ENCODE peak calls at places on chromosomes 1 and 21, in eight cellular contexts. One of them, this sample, is unnamed.

GRCh38 chr21:15894596-15894995 is 164.8 kb downstream of the USP25 start:
- DNase-seq in esophagus muscularis mucosa: no peak
- DNase-seq in heart left ventricle: no peak
- DNase-seq in psoas muscle: no peak
- DNase-seq in hepatocyte: no peak
- DNase-seq in CD8-positive, alpha-beta T cell: no peak
- DNase-seq in WERI-Rb-1: no peak
- DNase-seq in dorsolateral prefrontal cortex: no peak
- DNase-seq in this sample: no peak

GRCh38 chr1:30877205-30877912 is 31.2 kb downstream of the SDC3 start:
- DNase-seq in esophagus muscularis mucosa: no peak
- DNase-seq in heart left ventricle: peak; percentile 80
- DNase-seq in psoas muscle: peak; percentile 79
- DNase-seq in hepatocyte: peak; percentile 34
- DNase-seq in CD8-positive, alpha-beta T cell: no peak
- DNase-seq in WERI-Rb-1: no peak
- DNase-seq in dorsolateral prefrontal cortex: peak; percentile 62
- DNase-seq in this sample: no peak

GRCh38 chr1:228305721-228306152 is 97.9 kb downstream of the OBSCN start:
- DNase-seq in esophagus muscularis mucosa: no peak
- DNase-seq in heart left ventricle: peak; percentile 31
- DNase-seq in psoas muscle: no peak
- DNase-seq in hepatocyte: no peak
- DNase-seq in CD8-positive, alpha-beta T cell: no peak
- DNase-seq in WERI-Rb-1: no peak
- DNase-seq in dorsolateral prefrontal cortex: no peak
- DNase-seq in this sample: peak; percentile 43

GRCh38 chr1:73722055-73722454 is 475.9 kb downstream of the LRRIQ3 start:
- DNase-seq in esophagus muscularis mucosa: no peak
- DNase-seq in heart left ventricle: no peak
- DNase-seq in psoas muscle: no peak
- DNase-seq in hepatocyte: no peak
- DNase-seq in CD8-positive, alpha-beta T cell: no peak
- DNase-seq in WERI-Rb-1: no peak
- DNase-seq in dorsolateral prefrontal cortex: no peak
- DNase-seq in this sample: no peak

GRCh38 chr1:100164702-100165101 is 13.4 kb downstream of the LRRC39 start:
- DNase-seq in esophagus muscularis mucosa: no peak
- DNase-seq in heart left ventricle: no peak
- DNase-seq in psoas muscle: no peak
- DNase-seq in hepatocyte: no peak
- DNase-seq in CD8-positive, alpha-beta T cell: no peak
- DNase-seq in WERI-Rb-1: no peak
- DNase-seq in dorsolateral prefrontal cortex: no peak
- DNase-seq in this sample: no peak

GRCh38 chr1:175072131-175072941 is 4.7 kb downstream of the TNN start:
- DNase-seq in esophagus muscularis mucosa: peak; percentile 92
- DNase-seq in heart left ventricle: no peak
- DNase-seq in psoas muscle: peak; percentile 37
- DNase-seq in hepatocyte: peak; percentile 73
- DNase-seq in CD8-positive, alpha-beta T cell: no peak
- DNase-seq in WERI-Rb-1: no peak
- DNase-seq in dorsolateral prefrontal cortex: peak; percentile 78
- DNase-seq in this sample: no peak

GRCh38 chr1:81174811-81175476 is 625.8 kb upstream of the ADGRL2 start:
- DNase-seq in esophagus muscularis mucosa: no peak
- DNase-seq in heart left ventricle: no peak
- DNase-seq in psoas muscle: no peak
- DNase-seq in hepatocyte: peak; percentile 17
- DNase-seq in CD8-positive, alpha-beta T cell: no peak
- DNase-seq in WERI-Rb-1: no peak
- DNase-seq in dorsolateral prefrontal cortex: no peak
- DNase-seq in this sample: no peak

GRCh38 chr1:181101581-181102226 is 13.2 kb downstream of the IER5 start:
- DNase-seq in esophagus muscularis mucosa: no peak
- DNase-seq in heart left ventricle: no peak
- DNase-seq in psoas muscle: no peak
- DNase-seq in hepatocyte: no peak
- DNase-seq in CD8-positive, alpha-beta T cell: no peak
- DNase-seq in WERI-Rb-1: no peak
- DNase-seq in dorsolateral prefrontal cortex: no peak
- DNase-seq in this sample: no peak

GRCh38 chr1:61353797-61354406 is 271.5 kb downstream of the NFIA start:
- DNase-seq in esophagus muscularis mucosa: no peak
- DNase-seq in heart left ventricle: no peak
- DNase-seq in psoas muscle: no peak
- DNase-seq in hepatocyte: no peak
- DNase-seq in CD8-positive, alpha-beta T cell: no peak
- DNase-seq in WERI-Rb-1: no peak
- DNase-seq in dorsolateral prefrontal cortex: no peak
- DNase-seq in this sample: no peak

GRCh38 chr1:93798301-93798700 is 80.7 kb downstream of the DNTTIP2 start:
- DNase-seq in esophagus muscularis mucosa: no peak
- DNase-seq in heart left ventricle: no peak
- DNase-seq in psoas muscle: no peak
- DNase-seq in hepatocyte: no peak
- DNase-seq in CD8-positive, alpha-beta T cell: no peak
- DNase-seq in WERI-Rb-1: no peak
- DNase-seq in dorsolateral prefrontal cortex: no peak
- DNase-seq in this sample: no peak

GRCh38 chr1:9129391-9130041 is 614 bp upstream of the GPR157 start:
- DNase-seq in esophagus muscularis mucosa: peak; percentile 94
- DNase-seq in heart left ventricle: peak; percentile 93
- DNase-seq in psoas muscle: peak; percentile 88
- DNase-seq in hepatocyte: peak; percentile 94
- DNase-seq in CD8-positive, alpha-beta T cell: peak; percentile 78
- DNase-seq in WERI-Rb-1: no peak
- DNase-seq in dorsolateral prefrontal cortex: no peak
- DNase-seq in this sample: peak; percentile 86

GRCh38 chr1:181503130-181503810 is 20.0 kb downstream of the CACNA1E start:
- DNase-seq in esophagus muscularis mucosa: no peak
- DNase-seq in heart left ventricle: no peak
- DNase-seq in psoas muscle: peak; percentile 26
- DNase-seq in hepatocyte: no peak
- DNase-seq in CD8-positive, alpha-beta T cell: no peak
- DNase-seq in WERI-Rb-1: no peak
- DNase-seq in dorsolateral prefrontal cortex: no peak
- DNase-seq in this sample: no peak

GRCh38 chr1:161258439-161259386 is at the start of gene PCP4L1:
- DNase-seq in esophagus muscularis mucosa: no peak
- DNase-seq in heart left ventricle: peak; percentile 63
- DNase-seq in psoas muscle: peak; percentile 19
- DNase-seq in hepatocyte: peak; percentile 75
- DNase-seq in CD8-positive, alpha-beta T cell: peak; percentile 10
- DNase-seq in WERI-Rb-1: peak; percentile 53
- DNase-seq in dorsolateral prefrontal cortex: peak; percentile 63
- DNase-seq in this sample: no peak

GRCh38 chr1:108079550-108079949 is 114.6 kb upstream of the VAV3 start:
- DNase-seq in esophagus muscularis mucosa: no peak
- DNase-seq in heart left ventricle: no peak
- DNase-seq in psoas muscle: no peak
- DNase-seq in hepatocyte: no peak
- DNase-seq in CD8-positive, alpha-beta T cell: peak; percentile 41
- DNase-seq in WERI-Rb-1: no peak
- DNase-seq in dorsolateral prefrontal cortex: no peak
- DNase-seq in this sample: no peak

GRCh38 chr1:245807306-245807705 is 652.5 kb downstream of the KIF26B start:
- DNase-seq in esophagus muscularis mucosa: no peak
- DNase-seq in heart left ventricle: no peak
- DNase-seq in psoas muscle: no peak
- DNase-seq in hepatocyte: no peak
- DNase-seq in CD8-positive, alpha-beta T cell: no peak
- DNase-seq in WERI-Rb-1: no peak
- DNase-seq in dorsolateral prefrontal cortex: no peak
- DNase-seq in this sample: no peak

GRCh38 chr1:67747667-67748066 is 62.7 kb downstream of the GADD45A start:
- DNase-seq in esophagus muscularis mucosa: no peak
- DNase-seq in heart left ventricle: no peak
- DNase-seq in psoas muscle: no peak
- DNase-seq in hepatocyte: no peak
- DNase-seq in CD8-positive, alpha-beta T cell: no peak
- DNase-seq in WERI-Rb-1: no peak
- DNase-seq in dorsolateral prefrontal cortex: no peak
- DNase-seq in this sample: no peak

GRCh38 chr1:60228253-60228594 is 154.7 kb upstream of the C1orf87 start:
- DNase-seq in esophagus muscularis mucosa: no peak
- DNase-seq in heart left ventricle: no peak
- DNase-seq in psoas muscle: no peak
- DNase-seq in hepatocyte: no peak
- DNase-seq in CD8-positive, alpha-beta T cell: no peak
- DNase-seq in WERI-Rb-1: no peak
- DNase-seq in dorsolateral prefrontal cortex: no peak
- DNase-seq in this sample: no peak

GRCh38 chr1:183197762-183198161 is 11.7 kb downstream of the LAMC2 start:
- DNase-seq in esophagus muscularis mucosa: no peak
- DNase-seq in heart left ventricle: no peak
- DNase-seq in psoas muscle: no peak
- DNase-seq in hepatocyte: no peak
- DNase-seq in CD8-positive, alpha-beta T cell: no peak
- DNase-seq in WERI-Rb-1: no peak
- DNase-seq in dorsolateral prefrontal cortex: no peak
- DNase-seq in this sample: no peak

GRCh38 chr1:183198463-183198862 is 12.4 kb downstream of the LAMC2 start:
- DNase-seq in esophagus muscularis mucosa: no peak
- DNase-seq in heart left ventricle: no peak
- DNase-seq in psoas muscle: peak; percentile 41
- DNase-seq in hepatocyte: peak; percentile 55
- DNase-seq in CD8-positive, alpha-beta T cell: no peak
- DNase-seq in WERI-Rb-1: no peak
- DNase-seq in dorsolateral prefrontal cortex: no peak
- DNase-seq in this sample: no peak

GRCh38 chr1:183203094-183203493 is 17.0 kb downstream of the LAMC2 start:
- DNase-seq in esophagus muscularis mucosa: no peak
- DNase-seq in heart left ventricle: no peak
- DNase-seq in psoas muscle: no peak
- DNase-seq in hepatocyte: no peak
- DNase-seq in CD8-positive, alpha-beta T cell: no peak
- DNase-seq in WERI-Rb-1: no peak
- DNase-seq in dorsolateral prefrontal cortex: no peak
- DNase-seq in this sample: no peak

GRCh38 chr1:183199304-183199703 is 13.2 kb downstream of the LAMC2 start:
- DNase-seq in esophagus muscularis mucosa: no peak
- DNase-seq in heart left ventricle: no peak
- DNase-seq in psoas muscle: no peak
- DNase-seq in hepatocyte: no peak
- DNase-seq in CD8-positive, alpha-beta T cell: no peak
- DNase-seq in WERI-Rb-1: no peak
- DNase-seq in dorsolateral prefrontal cortex: no peak
- DNase-seq in this sample: no peak

DNA sequence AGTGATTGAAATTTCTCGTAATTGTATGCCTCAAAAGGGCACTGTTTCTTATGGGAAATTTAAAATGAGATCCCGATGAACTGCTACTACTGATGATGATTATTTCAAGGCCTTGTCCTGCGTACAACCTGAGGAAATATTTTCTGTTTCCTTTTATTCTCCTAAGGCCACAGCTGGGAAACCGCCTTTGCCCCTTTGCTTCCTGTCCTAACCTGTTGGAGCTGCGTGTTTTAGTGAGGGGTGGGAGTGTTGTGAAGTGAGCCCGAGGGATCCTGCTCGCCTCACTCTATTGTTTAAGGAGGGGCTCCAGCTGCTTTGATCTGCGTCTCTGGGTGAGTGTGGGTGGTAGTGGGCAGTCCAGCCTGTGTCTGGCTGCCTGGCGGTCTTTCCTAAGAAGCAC is 14.4 kb downstream of the LAMC2 start:
- DNase-seq in esophagus muscularis mucosa: no peak
- DNase-seq in heart left ventricle: no peak
- DNase-seq in psoas muscle: no peak
- DNase-seq in hepatocyte: no peak
- DNase-seq in CD8-positive, alpha-beta T cell: no peak
- DNase-seq in WERI-Rb-1: no peak
- DNase-seq in dorsolateral prefrontal cortex: no peak
- DNase-seq in this sample: no peak
- H3K4me3 ChIP-seq in esophagus muscularis mucosa: no peak overlapping the region
- H3K4me3 ChIP-seq in heart left ventricle: no peak overlapping the region
- H3K4me3 ChIP-seq in psoas muscle: no peak overlapping the region
- H3K4me3 ChIP-seq in hepatocyte: no peak overlapping the region
- H3K4me3 ChIP-seq in CD8-positive, alpha-beta T cell: no peak overlapping the region
- H3K4me3 ChIP-seq in WERI-Rb-1: no peak overlapping the region
- H3K4me3 ChIP-seq in dorsolateral prefrontal cortex: no peak overlapping the region
- H3K4me3 ChIP-seq in this sample: no peak overlapping the region

DNA sequence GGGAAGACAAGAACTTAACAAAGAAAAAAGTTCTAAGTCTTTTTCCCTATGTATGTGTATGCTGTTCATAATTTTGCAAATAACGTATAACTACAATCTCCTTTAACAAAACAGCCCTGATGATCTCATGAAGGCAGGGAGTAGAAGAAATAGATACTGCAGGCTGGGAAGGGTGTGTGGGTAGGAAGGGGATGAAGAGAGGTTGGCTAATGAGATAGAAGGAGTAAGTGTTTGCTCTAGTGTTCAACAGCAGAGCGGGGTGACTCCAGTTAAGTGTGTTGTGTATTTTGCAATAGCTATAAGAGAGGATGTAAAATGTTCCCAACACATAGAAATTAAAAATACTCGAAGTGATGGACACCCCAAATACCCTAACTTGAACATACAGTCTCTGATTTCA is 20.1 kb downstream of the C1orf198 start:
- DNase-seq in esophagus muscularis mucosa: no peak
- DNase-seq in heart left ventricle: no peak
- DNase-seq in psoas muscle: no peak
- DNase-seq in hepatocyte: no peak
- DNase-seq in CD8-positive, alpha-beta T cell: no peak
- DNase-seq in WERI-Rb-1: no peak
- DNase-seq in dorsolateral prefrontal cortex: no peak
- DNase-seq in this sample: no peak
- H3K27ac ChIP-seq in esophagus muscularis mucosa: no peak overlapping the region
- H3K27ac ChIP-seq in heart left ventricle: no peak overlapping the region
- H3K27ac ChIP-seq in psoas muscle: no peak overlapping the region
- H3K27ac ChIP-seq in hepatocyte: no peak overlapping the region
- H3K27ac ChIP-seq in CD8-positive, alpha-beta T cell: no peak overlapping the region
- H3K27ac ChIP-seq in WERI-Rb-1: no peak overlapping the region
- H3K27ac ChIP-seq in dorsolateral prefrontal cortex: peak overlapping the region; percentile 79
- H3K27ac ChIP-seq in this sample: peak overlapping the region; percentile 96

DNA sequence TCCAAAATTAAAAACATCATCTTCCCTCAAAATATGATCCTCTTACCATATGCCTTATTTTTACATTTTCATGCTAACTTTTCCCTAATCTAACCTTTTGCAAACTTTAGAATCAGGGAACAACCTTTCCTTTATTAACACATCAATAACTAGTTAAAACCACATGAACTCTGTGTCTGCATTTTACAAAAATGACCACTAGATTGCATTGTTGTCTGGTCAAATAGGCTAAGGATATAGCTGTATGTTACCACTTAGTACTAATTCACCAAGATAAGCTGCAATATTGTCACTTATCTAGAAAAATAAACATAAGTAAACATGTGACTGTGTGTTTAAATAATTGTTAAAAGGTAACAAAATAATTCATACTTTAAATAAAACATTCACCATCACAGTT is 82.3 kb downstream of the DENND1B start:
- DNase-seq in esophagus muscularis mucosa: no peak
- DNase-seq in heart left ventricle: no peak
- DNase-seq in psoas muscle: no peak
- DNase-seq in hepatocyte: no peak
- DNase-seq in CD8-positive, alpha-beta T cell: no peak
- DNase-seq in WERI-Rb-1: no peak
- DNase-seq in dorsolateral prefrontal cortex: no peak
- DNase-seq in this sample: no peak
- TF ChIP-seq CTCF in esophagus muscularis mucosa: no peak
- TF ChIP-seq CTCF in heart left ventricle: peak; percentile 16
- TF ChIP-seq CTCF in psoas muscle: peak; percentile 20
- TF ChIP-seq CTCF in hepatocyte: peak; percentile 37
- TF ChIP-seq CTCF in CD8-positive, alpha-beta T cell: no peak
- TF ChIP-seq CTCF in WERI-Rb-1: no peak
- TF ChIP-seq CTCF in dorsolateral prefrontal cortex: peak; percentile 23
- TF ChIP-seq CTCF in this sample: no peak

GRCh38 chr1:1303736-1304135 is 4.0 kb downstream of the ACAP3 start:
- DNase-seq in esophagus muscularis mucosa: no peak
- DNase-seq in heart left ventricle: no peak
- DNase-seq in psoas muscle: no peak
- DNase-seq in hepatocyte: no peak
- DNase-seq in CD8-positive, alpha-beta T cell: no peak
- DNase-seq in WERI-Rb-1: peak; percentile 71
- DNase-seq in dorsolateral prefrontal cortex: no peak
- DNase-seq in this sample: no peak
- H3K4me3 ChIP-seq in esophagus muscularis mucosa: no peak overlapping the region
- H3K4me3 ChIP-seq in heart left ventricle: no peak overlapping the region
- H3K4me3 ChIP-seq in psoas muscle: no peak overlapping the region
- H3K4me3 ChIP-seq in hepatocyte: no peak overlapping the region
- H3K4me3 ChIP-seq in CD8-positive, alpha-beta T cell: no peak overlapping the region
- H3K4me3 ChIP-seq in WERI-Rb-1: peak overlapping the region; percentile 97
- H3K4me3 ChIP-seq in dorsolateral prefrontal cortex: peak overlapping the region; percentile 90
- H3K4me3 ChIP-seq in this sample: no peak overlapping the region

This sample was measured in coronary artery.